ENCODE peak calls at places on chromosomes 16 and 17, in five cellular contexts. S is kidney epithelial cell; O is esophagus muscularis mucosa; Y is fibroblast of lung; U is CD8-positive, alpha-beta T cell. K is an unnamed sample.

GRCh38 chr17:50056961-50057330 is 1.0 kb downstream of the ITGA3 start:
- DNase-seq in Y (peak; percentile 68), U (no peak), O (no peak), S (no peak), K (peak; percentile 76)

GRCh38 chr16:79449906-79450305 is 150.6 kb downstream of the MAF start:
- DNase-seq in S (no peak), O (no peak), Y (no peak), U (no peak), K (no peak)

GRCh38 chr17:65557349-65558310 is 3.8 kb downstream of the AXIN2 start:
- DNase-seq in O (no peak), S (peak; percentile 83), Y (peak; percentile 93), U (peak; percentile 44), K (peak; percentile 74)

GRCh38 chr16:30434852-30435251 is 5.0 kb upstream of the DCTPP1 start:
- DNase-seq in Y (no peak), S (no peak), U (no peak), O (no peak), K (no peak)

GRCh38 chr16:88116121-88116900 is 165.1 kb downstream of the BANP start:
- DNase-seq in O (no peak), S (no peak), Y (peak; percentile 51), U (no peak), K (no peak)

GRCh38 chr16:1330260-1330914 is 3.1 kb upstream of the BAIAP3 start:
- DNase-seq in U (no peak), O (no peak), Y (no peak), S (no peak), K (no peak)

GRCh38 chr17:2034806-2035548 is 5.0 kb downstream of the DPH1 start:
- DNase-seq in S (no peak), Y (peak; percentile 86), U (no peak), O (no peak), K (peak; percentile 79)

GRCh38 chr17:73933871-73934270 is 269.6 kb upstream of the RPL38 start:
- DNase-seq in O (no peak), U (no peak), Y (no peak), S (no peak), K (no peak)

GRCh38 chr17:58527949-58528348 is 13.5 kb upstream of the MTMR4 start:
- DNase-seq in U (no peak), O (no peak), S (no peak), Y (peak; percentile 82), K (no peak)

GRCh38 chr17:72614871-72615626 is 477.4 kb downstream of the SLC39A11 start:
- DNase-seq in O (no peak), S (peak; percentile 96), Y (peak; percentile 84), U (no peak), K (peak; percentile 54)

GRCh38 chr17:81400154-81400938 is 5.1 kb downstream of the BAHCC1 start:
- DNase-seq in S (no peak), Y (peak; percentile 72), O (no peak), U (no peak), K (peak; percentile 78)

GRCh38 chr16:52569296-52569695 is 22.4 kb upstream of the TOX3 start:
- DNase-seq in S (no peak), Y (no peak), O (no peak), U (no peak), K (no peak)

GRCh38 chr17:44323359-44324091 is 1.1 kb downstream of the SLC25A39 start:
- DNase-seq in Y (no peak), O (no peak), S (no peak), U (no peak), K (no peak)

GRCh38 chr17:18958611-18959010 is 6.6 kb downstream of the SLC5A10 start:
- DNase-seq in O (no peak), S (no peak), Y (no peak), U (no peak), K (no peak)

GRCh38 chr17:77724876-77725615 is 233.5 kb upstream of the TNRC6C start:
- DNase-seq in S (no peak), U (no peak), Y (no peak), O (peak; percentile 74), K (no peak)

GRCh38 chr17:60421273-60422161 is 772 bp upstream of the CHCT1 start:
- DNase-seq in Y (peak; percentile 45), U (peak; percentile 71), S (no peak), O (no peak), K (peak; percentile 49)
- TF ChIP-seq CTCF in Y (peak; percentile 68), U (peak; percentile 100), S (peak; percentile 96), O (peak; percentile 85), K (peak; percentile 91)

GRCh38 chr16:3165111-3165822 is 22.7 kb upstream of the OR1F1 start:
- DNase-seq in S (no peak), U (no peak), Y (no peak), O (no peak), K (no peak)
- H3K4me3 ChIP-seq in S (no peak overlapping the region), U (no peak overlapping the region), Y (no peak overlapping the region), O (peak overlapping the region; percentile 47), K (no peak overlapping the region)

GRCh38 chr17:82418001-82418986 is at the start of the genes HEXD and OGFOD3:
- DNase-seq in O (no peak), S (no peak), Y (peak; percentile 75), U (peak; percentile 85), K (peak; percentile 95)
- TF ChIP-seq CTCF in O (no peak), S (no peak), Y (no peak), U (no peak), K (no peak)

GRCh38 chr16:58352690-58353089 is 39.6 kb upstream of the GINS3 start:
- DNase-seq in U (no peak), Y (no peak), O (no peak), S (no peak), K (no peak)
- H3K4me3 ChIP-seq in U (no peak overlapping the region), Y (no peak overlapping the region), O (no peak overlapping the region), S (no peak overlapping the region), K (no peak overlapping the region)

K was measured in foreskin fibroblast.